ENCODE peak calls at places on chromosomes 13 and 19, in ten cellular contexts. G, O, S, L, E, M, D, X, V and F are unnamed samples.

GRCh38 chr19:45531349-45531748 is 24.1 kb downstream of the VASP start:
- DNase-seq in G (no peak), O (no peak), S (no peak), L (no peak), E (no peak), M (no peak), D (no peak), X (no peak), V (no peak), F (no peak)

GRCh38 chr13:108561152-108561551 is 68.3 kb upstream of the MYO16 start:
- DNase-seq in G (no peak), O (no peak), S (peak), L (no peak), E (no peak), M (no peak), D (no peak), X (no peak), V (no peak), F (no peak)

GRCh38 chr13:99150575-99151370 is 49.9 kb upstream of the UBAC2 start:
- DNase-seq in G (no peak), O (peak), S (no peak), L (no peak), E (no peak), M (no peak), D (no peak), X (no peak), V (no peak), F (no peak)

GRCh38 chr19:6048348-6048747 is 62.0 kb downstream of the RFX2 start:
- DNase-seq in G (peak), O (no peak), S (no peak), L (no peak), E (no peak), M (no peak), D (no peak), X (no peak), V (no peak), F (no peak)

GRCh38 chr19:16001481-16002312 is 52.9 kb downstream of the OR10H4 start:
- DNase-seq in G (no peak), O (peak), S (peak), L (no peak), E (no peak), M (no peak), D (no peak), X (no peak), V (no peak), F (no peak)

GRCh38 chr13:53010374-53011105 is 18.1 kb upstream of the OLFM4 start:
- DNase-seq in G (no peak), O (no peak), S (peak), L (no peak), E (no peak), M (no peak), D (no peak), X (no peak), V (no peak), F (peak)

GRCh38 chr13:74325106-74325505 is 190.9 kb upstream of the KLF12 start:
- DNase-seq in G (no peak), O (peak), S (peak), L (peak), E (no peak), M (peak), D (peak), X (no peak), V (no peak), F (no peak)

GRCh38 chr19:50548191-50549058 is 19.8 kb downstream of the LRRC4B start:
- DNase-seq in G (no peak), O (no peak), S (no peak), L (no peak), E (no peak), M (no peak), D (no peak), X (no peak), V (no peak), F (no peak)

GRCh38 chr13:24675806-24676570 is 4.2 kb upstream of the ATP12A start:
- DNase-seq in G (peak), O (no peak), S (no peak), L (no peak), E (no peak), M (no peak), D (no peak), X (no peak), V (no peak), F (no peak)

GRCh38 chr19:48325265-48325910 is at the start of gene EMP3:
- DNase-seq in G (peak), O (peak), S (peak), L (peak), E (peak), M (peak), D (peak), X (peak), V (peak), F (peak)

GRCh38 chr13:28684257-28684656 is 25.3 kb downstream of the POMP start:
- DNase-seq in G (no peak), O (no peak), S (no peak), L (no peak), E (no peak), M (no peak), D (no peak), X (no peak), V (peak), F (no peak)

GRCh38 chr13:112961457-112962369 is 7.3 kb upstream of the MCF2L start:
- DNase-seq in G (peak), O (no peak), S (no peak), L (peak), E (no peak), M (no peak), D (no peak), X (no peak), V (no peak), F (no peak)

GRCh38 chr13:114152831-114153371 is 20.5 kb upstream of the RASA3 start:
- DNase-seq in G (peak), O (no peak), S (no peak), L (no peak), E (no peak), M (no peak), D (no peak), X (no peak), V (no peak), F (no peak)
- TF ChIP-seq POLR2A in G (no peak), O (no peak), S (no peak), L (no peak), E (no peak), M (no peak), D (no peak), X (no peak), V (no peak), F (no peak)

DNA sequence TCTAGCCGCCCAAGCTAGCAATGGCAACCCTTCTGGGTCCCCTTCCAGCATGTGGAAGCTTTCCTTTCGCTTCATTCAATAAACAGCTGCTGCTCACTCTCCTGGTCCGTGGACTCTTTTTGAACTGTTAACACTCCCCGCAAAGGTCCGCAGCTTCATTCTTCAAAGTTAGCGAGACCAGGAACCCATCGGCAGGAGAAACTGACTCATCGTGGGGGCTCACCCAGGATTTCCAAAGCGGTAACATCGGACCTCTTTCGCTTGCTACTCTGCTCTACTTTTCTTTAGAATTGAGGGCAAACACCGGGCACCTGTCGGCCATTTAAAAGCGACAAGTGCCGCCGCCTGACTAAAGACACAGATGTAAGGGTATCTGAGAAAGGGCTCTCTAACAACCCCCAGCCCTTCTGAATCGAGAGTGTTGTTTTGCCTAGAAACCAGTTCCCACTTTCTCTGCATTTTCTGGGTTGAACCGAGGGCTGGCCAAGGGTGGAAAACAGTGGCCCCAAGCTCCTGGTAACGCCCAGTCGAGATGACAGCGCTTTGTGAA is 5.8 kb downstream of the UBA52 start:
- DNase-seq in G (no peak), O (no peak), S (no peak), L (no peak), E (no peak), M (no peak), D (no peak), X (no peak), V (no peak), F (no peak)
- TF ChIP-seq POLR2A in G (no peak), O (peak), S (no peak), L (no peak), E (no peak), M (no peak), D (no peak), X (peak), V (peak), F (no peak)

DNA sequence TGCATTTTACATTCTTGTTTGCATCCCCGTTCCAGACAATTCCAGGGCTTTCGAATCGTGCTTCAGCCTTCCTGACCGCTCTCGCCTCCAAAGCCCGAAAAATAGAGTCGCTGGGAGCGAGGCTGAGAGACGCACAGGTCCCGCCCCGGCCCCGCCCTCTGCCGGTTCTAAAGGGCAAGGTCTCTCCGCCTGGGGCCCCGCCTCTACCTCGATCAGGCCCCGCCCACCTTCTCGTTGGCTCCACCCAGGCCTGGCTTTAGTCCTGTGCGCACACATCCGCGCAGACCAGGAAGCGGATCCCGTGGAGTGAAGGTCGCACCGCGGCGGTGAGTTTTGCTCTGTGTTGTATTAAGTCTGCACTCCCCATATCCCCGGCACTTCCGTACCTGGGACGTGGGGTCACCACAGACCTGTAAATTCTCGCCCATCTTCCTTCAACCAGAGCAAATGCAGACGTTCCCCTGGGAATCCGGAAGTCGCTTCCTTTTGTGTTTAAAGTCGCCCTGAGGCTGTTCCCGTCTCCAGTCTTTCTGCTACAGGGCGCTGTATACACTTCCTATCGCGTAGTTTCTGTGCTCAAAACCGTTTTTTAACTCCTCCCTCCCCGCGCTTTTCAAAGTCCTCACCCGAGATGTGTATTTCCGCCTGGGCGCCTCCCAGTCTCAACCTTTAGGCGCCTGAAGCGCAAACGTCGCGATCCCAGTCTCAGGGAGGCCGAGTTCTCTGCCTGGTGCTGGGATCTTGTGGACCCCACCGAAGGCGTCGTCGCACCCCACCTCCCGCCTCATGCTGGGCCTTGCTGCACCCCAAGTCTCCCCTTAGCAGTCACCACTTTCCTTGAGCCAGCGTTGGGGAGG is at the start of gene ZNF701:
- DNase-seq in G (peak), O (peak), S (peak), L (peak), E (peak), M (peak), D (peak), X (peak), V (peak), F (peak)
- TF ChIP-seq POLR2A in G (peak), O (peak), S (peak), L (peak), E (peak), M (peak), D (peak), X (peak), V (peak), F (no peak)

GRCh38 chr19:13887039-13887438 is 10.1 kb downstream of the NANOS3 start:
- DNase-seq in G (no peak), O (no peak), S (no peak), L (no peak), E (no peak), M (no peak), D (no peak), X (no peak), V (peak), F (peak)

GRCh38 chr19:13885826-13886365 is 9.0 kb downstream of the NANOS3 start:
- DNase-seq in G (no peak), O (no peak), S (no peak), L (no peak), E (no peak), M (no peak), D (no peak), X (no peak), V (no peak), F (no peak)

GRCh38 chr19:13882841-13883240 is 5.9 kb downstream of the NANOS3 start:
- DNase-seq in G (no peak), O (no peak), S (no peak), L (no peak), E (no peak), M (no peak), D (no peak), X (no peak), V (no peak), F (no peak)

GRCh38 chr19:13883665-13884064 is 6.7 kb downstream of the NANOS3 start:
- DNase-seq in G (no peak), O (no peak), S (no peak), L (no peak), E (no peak), M (no peak), D (no peak), X (no peak), V (no peak), F (no peak)

GRCh38 chr19:13884726-13885591 is 8.0 kb downstream of the NANOS3 start:
- DNase-seq in G (no peak), O (no peak), S (peak), L (no peak), E (peak), M (no peak), D (no peak), X (no peak), V (no peak), F (peak)
- TF ChIP-seq POLR2A in G (no peak), O (no peak), S (peak), L (peak), E (no peak), M (no peak), D (no peak), X (no peak), V (no peak), F (no peak)

GRCh38 chr13:101242720-101243119 is 173.6 kb downstream of the NALCN start:
- DNase-seq in G (no peak), O (peak), S (no peak), L (no peak), E (no peak), M (no peak), D (no peak), X (no peak), V (no peak), F (no peak)
- TF ChIP-seq POLR2A in G (no peak), O (no peak), S (no peak), L (no peak), E (no peak), M (no peak), D (no peak), X (no peak), V (no peak), F (no peak)

GRCh38 chr19:41906916-41907680 is 21.2 kb downstream of the ERFL start:
- DNase-seq in G (no peak), O (no peak), S (no peak), L (no peak), E (no peak), M (no peak), D (no peak), X (no peak), V (no peak), F (no peak)

GRCh38 chr19:41904118-41904870 is 21.3 kb downstream of the ARHGEF1 start:
- DNase-seq in G (no peak), O (no peak), S (peak), L (no peak), E (peak), M (no peak), D (no peak), X (no peak), V (no peak), F (peak)

GRCh38 chr19:41906271-41906670 is 22.0 kb downstream of the ERFL start:
- DNase-seq in G (no peak), O (no peak), S (no peak), L (no peak), E (no peak), M (no peak), D (no peak), X (no peak), V (no peak), F (no peak)

GRCh38 chr19:41903161-41903953 is 20.4 kb downstream of the ARHGEF1 start:
- DNase-seq in G (no peak), O (no peak), S (no peak), L (no peak), E (peak), M (no peak), D (no peak), X (no peak), V (no peak), F (no peak)

DNA sequence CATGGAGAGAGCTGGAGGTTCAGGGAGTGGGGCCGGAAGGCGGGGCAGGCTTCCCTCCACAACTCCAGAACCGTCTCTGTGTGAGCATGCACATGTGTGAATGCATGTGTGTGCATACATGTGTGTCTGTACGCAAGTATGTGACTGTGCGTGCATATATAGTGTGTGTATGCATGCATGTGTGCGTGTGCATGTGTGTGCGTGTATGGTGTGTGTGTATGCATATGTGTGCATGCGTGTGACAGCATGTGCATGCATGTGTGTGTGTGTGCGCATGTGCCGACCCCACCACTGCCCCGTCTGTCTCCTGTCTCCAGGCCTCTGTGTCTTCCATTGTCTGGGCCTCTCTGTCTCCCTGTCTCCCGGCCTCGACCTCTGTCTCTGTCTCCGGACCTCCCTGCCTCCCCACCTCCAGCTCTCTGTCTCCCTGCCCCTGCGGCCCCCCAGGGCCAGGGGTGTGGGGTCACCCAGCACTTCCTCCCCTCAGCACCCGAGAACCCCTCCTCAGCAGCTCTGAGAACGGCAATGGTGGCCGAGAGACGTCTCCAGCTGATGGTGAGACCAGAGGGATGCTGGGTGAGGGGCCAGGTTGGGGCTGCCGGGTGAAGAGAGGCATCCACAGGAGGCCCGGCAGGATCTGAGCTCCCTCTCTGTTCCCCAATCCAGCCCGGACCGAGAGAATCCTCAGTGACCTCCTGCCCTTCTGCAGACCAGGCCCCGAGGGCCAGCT is 22.5 kb downstream of the ARHGEF1 start:
- DNase-seq in G (no peak), O (no peak), S (no peak), L (no peak), E (no peak), M (no peak), D (no peak), X (no peak), V (no peak), F (no peak)
- TF ChIP-seq POLR2A in G (no peak), O (no peak), S (no peak), L (no peak), E (no peak), M (no peak), D (no peak), X (no peak), V (no peak), F (no peak)

DNA sequence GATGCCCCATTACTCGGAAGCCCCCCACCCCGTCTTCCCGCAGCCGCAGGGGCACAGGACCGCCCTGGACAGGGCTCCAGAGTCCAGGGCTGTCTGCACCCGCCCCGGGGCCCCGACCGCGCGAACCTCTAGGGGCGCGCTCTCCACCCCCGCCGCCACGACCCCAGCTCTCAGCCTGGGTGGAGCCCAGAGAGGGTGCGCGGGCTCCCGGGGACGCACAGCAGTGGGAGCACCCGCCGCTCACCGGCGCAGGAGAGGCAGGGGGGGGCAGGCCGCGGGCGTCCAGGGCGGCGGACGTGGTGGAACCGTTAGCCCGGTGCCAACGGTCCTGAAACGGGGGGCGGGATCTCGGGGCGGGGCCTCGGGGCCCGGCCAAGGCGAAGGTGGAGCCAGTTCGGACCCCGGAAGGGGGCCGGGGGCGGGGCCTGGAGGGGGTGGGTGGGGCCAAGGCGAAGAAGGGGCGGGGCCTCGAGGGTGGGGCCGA is at the start of gene ATP8B3:
- DNase-seq in G (no peak), O (no peak), S (no peak), L (no peak), E (no peak), M (no peak), D (no peak), X (no peak), V (no peak), F (peak)
- TF ChIP-seq POLR2A in G (no peak), O (no peak), S (no peak), L (no peak), E (no peak), M (no peak), D (no peak), X (no peak), V (no peak), F (no peak)